ENCODE peak calls at places on chromosomes 4 and X, in four cellular contexts. M is nephron progenitor cell, W is kidney epithelial cell, R is lower leg skin. V is an unnamed sample.

GRCh38 chr4:39083164-39083563 is 21.1 kb downstream of the KLHL5 start:
- DNase-seq in W (no peak), M (no peak), R (no peak), V (peak)

GRCh38 chr4:33494150-33494549 is 2750.2 kb downstream of the ARAP2 start:
- DNase-seq in M (no peak), R (no peak), W (no peak), V (no peak)

GRCh38 chrX:115362334-115363095 is 73.0 kb downstream of the LUZP4 start:
- DNase-seq in M (no peak), R (no peak), W (peak), V (no peak)

GRCh38 chrX:150362599-150363481 is at the start of gene MAMLD1:
- DNase-seq in M (peak), W (no peak), R (peak), V (peak)

GRCh38 chrX:40105016-40105790 is 7.4 kb upstream of the BCOR start:
- DNase-seq in W (no peak), R (no peak), M (no peak), V (no peak)

GRCh38 chr4:65265526-65265925 is 404.8 kb downstream of the EPHA5 start:
- DNase-seq in M (no peak), W (no peak), R (no peak), V (no peak)

GRCh38 chr4:102339018-102339417 is 6.3 kb downstream of the SLC39A8 start:
- DNase-seq in R (no peak), W (no peak), M (no peak), V (no peak)

GRCh38 chrX:136031626-136032025 is 46.4 kb downstream of the SLC9A6 start:
- DNase-seq in W (no peak), M (no peak), R (no peak), V (no peak)

GRCh38 chrX:136684120-136684519 is 36.2 kb downstream of the CD40LG start:
- DNase-seq in W (no peak), R (no peak), M (no peak), V (no peak)

GRCh38 chr4:181832305-181832704 is 410.9 kb upstream of the TENM3 start:
- DNase-seq in R (no peak), W (no peak), M (no peak), V (no peak)

GRCh38 chrX:151852294-151852693 is 60.4 kb upstream of the MAGEA4 start:
- DNase-seq in W (no peak), R (no peak), M (no peak), V (no peak)

GRCh38 chr4:5753366-5753765 is 42.4 kb downstream of the EVC start:
- DNase-seq in M (no peak), R (no peak), W (no peak), V (no peak)

GRCh38 chrX:70293621-70294020 is 3.7 kb downstream of the KIF4A start:
- DNase-seq in M (no peak), W (no peak), R (no peak), V (no peak)

GRCh38 chrX:54496936-54497335 is 902 bp upstream of the FGD1 start:
- DNase-seq in W (no peak), M (no peak), R (no peak), V (no peak)

DNA sequence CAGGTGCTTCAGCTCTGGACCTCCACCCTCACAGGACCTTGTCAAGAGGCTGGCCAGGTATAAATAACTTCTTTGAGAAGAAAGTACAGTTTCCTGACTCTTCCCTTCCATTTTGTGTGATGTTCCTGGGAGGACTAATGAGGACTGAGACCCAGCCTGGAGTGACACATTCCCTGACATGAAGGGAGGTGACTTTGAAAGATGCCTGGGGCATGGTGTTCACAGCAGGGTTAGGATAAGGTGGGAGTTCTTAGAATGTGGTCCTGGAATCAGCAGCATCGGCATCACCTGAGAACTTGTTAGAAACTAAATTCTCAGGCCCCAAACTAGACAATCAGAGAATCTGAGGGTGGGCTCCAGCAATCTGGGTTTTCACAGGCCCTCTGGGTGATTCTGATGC is 224.9 kb upstream of the BOD1L1 start:
- DNase-seq in M (no peak), W (no peak), R (no peak), V (no peak)
- TF ChIP-seq CTCF in M (no peak), W (no peak), R (no peak), V (no peak)

DNA sequence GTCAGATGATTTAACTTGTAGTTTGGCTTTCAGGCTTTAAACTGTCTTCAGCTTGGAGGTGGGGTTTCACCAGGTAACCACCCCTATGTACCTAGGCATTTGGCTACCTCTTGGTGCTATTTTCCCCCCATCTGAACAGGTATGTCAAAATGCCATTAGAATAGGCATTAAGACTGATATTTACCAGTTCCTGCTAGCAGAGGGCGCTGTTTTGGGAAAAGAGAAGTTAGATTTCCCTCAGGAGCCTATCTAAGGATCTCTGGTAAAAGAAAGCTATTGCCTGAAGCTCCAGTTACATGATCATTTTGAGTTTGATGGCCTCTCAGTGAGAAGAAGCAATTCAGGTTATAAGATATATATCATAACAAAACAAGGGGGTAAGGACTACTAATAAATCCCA is 879.1 kb downstream of the SH3BGRL start:
- DNase-seq in M (no peak), W (no peak), R (no peak), V (no peak)
- TF ChIP-seq CTCF in M (no peak), W (peak), R (no peak), V (no peak)

GRCh38 chr4:71270901-71271300 is 67.9 kb upstream of the SLC4A4 start:
- DNase-seq in W (no peak), R (no peak), M (peak), V (no peak)
- TF ChIP-seq CTCF in W (peak), R (no peak), M (peak), V (peak)

DNA sequence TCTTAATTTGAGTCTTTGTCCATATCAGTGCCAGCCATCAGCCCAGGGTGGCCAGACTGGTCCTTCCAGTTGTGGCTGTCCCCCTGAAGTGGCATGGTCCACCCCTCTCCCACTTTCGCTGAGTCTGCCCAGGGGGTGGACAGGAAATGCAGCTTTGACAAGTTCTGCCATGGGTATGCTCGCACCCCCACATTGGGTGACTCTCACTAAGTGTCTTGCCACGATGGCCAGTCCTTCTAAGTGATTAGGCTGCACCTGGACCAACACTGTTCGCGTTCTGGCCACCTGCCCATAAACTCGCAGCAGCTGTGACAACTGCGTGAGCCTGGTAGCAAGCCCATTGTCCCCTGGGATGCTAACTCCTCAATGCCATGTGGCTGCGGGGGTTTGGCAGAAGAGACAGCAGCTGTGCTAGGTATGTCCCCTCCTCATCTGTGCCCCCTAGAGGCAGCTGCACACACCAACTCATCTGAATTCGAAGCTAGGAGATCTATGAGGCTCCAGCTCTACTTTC is 10.0 kb upstream of the LNX1 start:
- DNase-seq in M (peak), R (no peak), W (no peak), V (no peak)
- TF ChIP-seq CTCF in M (peak), R (no peak), W (peak), V (peak)

GRCh38 chrX:12972239-12972638 is 2.7 kb upstream of the TMSB4X start:
- DNase-seq in R (no peak), M (no peak), W (no peak), V (no peak)

GRCh38 chrX:12972867-12973560 is 1.9 kb upstream of the TMSB4X start:
- DNase-seq in W (no peak), M (no peak), R (no peak), V (no peak)

GRCh38 chrX:12967711-12968465 is 7.0 kb upstream of the TMSB4X start:
- DNase-seq in R (no peak), W (no peak), M (no peak), V (no peak)

GRCh38 chrX:12971282-12972003 is 3.5 kb upstream of the TMSB4X start:
- DNase-seq in M (no peak), W (no peak), R (no peak), V (no peak)

DNA sequence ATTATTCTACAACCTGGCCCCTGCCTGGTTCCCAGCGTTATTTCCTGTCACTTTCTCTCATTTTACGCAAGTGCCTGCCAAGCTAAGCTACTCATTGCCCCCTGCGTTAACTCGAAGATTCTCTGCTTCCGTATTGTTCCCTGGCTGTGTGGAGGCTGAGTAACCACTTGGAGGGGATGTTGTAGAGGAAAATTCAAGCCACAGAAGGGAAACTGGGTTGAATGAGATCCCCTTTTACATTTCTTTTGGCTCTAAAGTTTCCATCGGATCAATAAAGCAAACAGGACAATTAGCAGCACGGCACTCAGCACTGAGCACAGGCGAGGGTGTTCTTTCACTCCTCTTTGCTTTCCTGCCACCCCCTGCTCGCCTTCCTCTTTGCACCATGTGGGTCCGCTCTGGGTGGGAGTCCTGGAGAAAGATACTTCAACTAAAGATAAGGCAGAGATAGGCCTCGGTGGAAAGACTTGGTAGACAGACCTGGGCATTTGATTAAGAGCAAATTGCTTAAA is 4.2 kb upstream of the TMSB4X start:
- DNase-seq in R (no peak), M (no peak), W (no peak), V (no peak)
- TF ChIP-seq CTCF in R (no peak), M (no peak), W (peak), V (no peak)

DNA sequence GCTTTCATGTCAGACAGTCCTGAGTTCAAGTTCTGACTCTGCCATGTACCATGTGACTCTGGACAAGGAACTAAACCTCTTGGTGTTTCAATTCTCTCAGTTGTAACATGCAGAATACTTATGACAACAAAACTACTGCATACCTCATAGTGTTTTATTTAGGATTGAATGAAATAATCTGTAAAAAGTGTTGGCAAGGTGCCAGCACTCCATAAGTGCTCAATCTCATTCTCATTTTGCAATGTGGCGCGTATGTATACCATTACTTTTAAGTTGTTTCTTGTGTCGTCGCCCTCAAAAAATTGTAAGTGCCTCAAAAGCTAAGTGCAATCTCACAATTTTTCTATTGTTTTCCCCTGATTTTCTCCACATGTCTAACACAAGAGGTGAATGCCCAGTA is 62.5 kb downstream of the IGSF1 start:
- DNase-seq in M (no peak), W (no peak), R (no peak), V (no peak)
- TF ChIP-seq CTCF in M (no peak), W (no peak), R (no peak), V (no peak)

GRCh38 chr4:78336093-78336943 is 215.3 kb upstream of the ANXA3 start:
- DNase-seq in W (no peak), R (no peak), M (no peak), V (no peak)
- TF ChIP-seq CTCF in W (no peak), R (no peak), M (no peak), V (no peak)

GRCh38 chrX:53184836-53185235 is 40.2 kb downstream of the KDM5C start:
- DNase-seq in W (peak), M (no peak), R (no peak), V (peak)
- TF ChIP-seq CTCF in W (no peak), M (no peak), R (no peak), V (no peak)

DNA sequence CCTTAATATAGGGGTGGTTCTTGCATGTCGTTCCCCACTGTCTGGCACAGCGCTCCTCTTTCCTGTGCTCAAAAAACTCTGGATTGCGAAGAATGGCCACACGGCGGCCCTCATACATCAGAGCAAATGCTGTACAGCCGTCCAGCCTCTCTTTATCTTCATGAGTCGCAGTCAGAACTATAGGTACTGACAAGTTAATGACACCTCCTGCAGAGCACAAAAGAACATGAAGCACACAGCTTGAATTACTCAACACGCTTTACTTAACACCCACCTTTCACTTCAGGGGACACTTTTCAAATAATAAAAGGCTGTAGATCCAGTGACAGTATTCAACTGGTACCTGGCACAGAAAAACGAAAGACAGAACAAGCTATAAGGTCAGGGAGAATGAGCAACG is 65.3 kb downstream of the PAPSS1 start:
- DNase-seq in R (no peak), M (peak), W (no peak), V (no peak)
- TF ChIP-seq CTCF in R (no peak), M (no peak), W (no peak), V (no peak)

DNA sequence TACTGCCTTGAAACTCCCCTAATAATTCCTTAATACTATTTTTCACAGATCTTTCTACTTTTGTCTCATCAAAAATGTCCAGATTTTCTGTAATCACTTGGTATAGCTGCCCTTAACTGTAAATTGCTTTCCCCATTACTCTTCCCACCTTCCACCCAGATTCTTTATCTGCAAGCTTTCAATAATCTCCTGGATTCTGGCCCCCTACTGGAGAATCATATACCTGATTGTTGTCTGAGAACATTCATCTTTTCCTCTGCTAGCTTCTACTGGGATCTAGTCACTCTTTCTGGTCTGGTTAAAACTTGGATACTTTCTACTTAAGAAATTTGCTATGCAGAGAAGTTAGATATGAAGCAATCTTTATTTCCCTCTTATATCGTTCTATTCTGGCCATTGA is 552.6 kb downstream of the PCDH19 start:
- DNase-seq in R (no peak), W (no peak), M (no peak), V (no peak)
- TF ChIP-seq CTCF in R (no peak), W (peak), M (peak), V (no peak)

V was measured in HFFc6.